ENCODE peak calls at places on chromosome 13, in six cellular contexts. P is heart right ventricle; E is dorsolateral prefrontal cortex; H is CD8-positive, alpha-beta T cell; W is AG04450; M is psoas muscle. L is an unnamed sample.

GRCh38 chr13:42650470-42650869 is 76.5 kb downstream of the TNFSF11 start:
- DNase-seq in E (no peak), H (no peak), W (no peak), M (no peak), P (no peak), L (no peak)

GRCh38 chr13:98214008-98214643 is 37.1 kb upstream of the RNF113B start:
- DNase-seq in W (peak), E (peak), M (peak), H (no peak), P (peak), L (no peak)

GRCh38 chr13:47250141-47250540 is 353.3 kb upstream of the HTR2A start:
- DNase-seq in E (no peak), W (no peak), M (no peak), H (no peak), P (no peak), L (no peak)

GRCh38 chr13:112424098-112424497 is 47.9 kb downstream of the SPACA7 start:
- DNase-seq in P (no peak), W (no peak), M (no peak), H (no peak), E (no peak), L (no peak)

GRCh38 chr13:36549771-36550170 is 117.5 kb downstream of the CCNA1 start:
- DNase-seq in M (no peak), H (no peak), E (no peak), P (peak), W (no peak), L (no peak)

GRCh38 chr13:31982540-31982939 is 49.0 kb upstream of the FRY start:
- DNase-seq in P (peak), W (peak), E (no peak), M (peak), H (no peak), L (peak)

GRCh38 chr13:74978596-74978995 is 503.4 kb downstream of the TBC1D4 start:
- DNase-seq in M (no peak), E (no peak), W (no peak), P (no peak), H (no peak), L (no peak)

GRCh38 chr13:100976993-100977392 is 302.4 kb upstream of the TMTC4 start:
- DNase-seq in P (no peak), M (no peak), H (no peak), W (no peak), E (no peak), L (no peak)

GRCh38 chr13:93689333-93689732 is 462.7 kb downstream of the GPC6 start:
- DNase-seq in H (no peak), W (no peak), M (no peak), P (no peak), E (no peak), L (no peak)

GRCh38 chr13:30410705-30411125 is 11.6 kb upstream of the UBE2L5 start:
- DNase-seq in M (no peak), W (no peak), H (no peak), P (no peak), E (no peak), L (no peak)

GRCh38 chr13:86486582-86486981 is 687.4 kb upstream of the SLITRK6 start:
- DNase-seq in E (no peak), P (no peak), M (no peak), W (no peak), H (no peak), L (no peak)

GRCh38 chr13:50449465-50449864 is 394.0 kb downstream of the DLEU7 start:
- DNase-seq in E (no peak), P (no peak), W (no peak), M (no peak), H (no peak), L (no peak)

GRCh38 chr13:113083402-113084061 is 22.1 kb upstream of the F7 start:
- DNase-seq in H (no peak), P (peak), W (no peak), E (peak), M (peak), L (peak)

GRCh38 chr13:30744056-30744684 is 8.8 kb downstream of the ALOX5AP start:
- DNase-seq in E (no peak), P (no peak), W (no peak), H (peak), M (no peak), L (no peak)

GRCh38 chr13:98536729-98537128 is 40.2 kb downstream of the STK24 start:
- DNase-seq in W (no peak), P (no peak), M (no peak), E (no peak), H (no peak), L (no peak)

GRCh38 chr13:112446867-112447266 is 70.7 kb downstream of the SPACA7 start:
- DNase-seq in H (no peak), W (no peak), E (no peak), M (no peak), P (no peak), L (no peak)

GRCh38 chr13:33490461-33491327 is 205.1 kb upstream of the STARD13 start:
- DNase-seq in H (no peak), M (no peak), E (peak), W (no peak), P (peak), L (no peak)

GRCh38 chr13:26386026-26386425 is 132.1 kb downstream of the CDK8 start:
- DNase-seq in H (no peak), M (no peak), E (no peak), W (no peak), P (no peak), L (no peak)

GRCh38 chr13:32838985-32839384 is 177.2 kb upstream of the KL start:
- DNase-seq in M (no peak), E (no peak), W (no peak), H (no peak), P (peak), L (no peak)

GRCh38 chr13:98397221-98397620 is 179.7 kb downstream of the STK24 start:
- DNase-seq in E (no peak), W (no peak), M (no peak), P (no peak), H (no peak), L (no peak)

DNA sequence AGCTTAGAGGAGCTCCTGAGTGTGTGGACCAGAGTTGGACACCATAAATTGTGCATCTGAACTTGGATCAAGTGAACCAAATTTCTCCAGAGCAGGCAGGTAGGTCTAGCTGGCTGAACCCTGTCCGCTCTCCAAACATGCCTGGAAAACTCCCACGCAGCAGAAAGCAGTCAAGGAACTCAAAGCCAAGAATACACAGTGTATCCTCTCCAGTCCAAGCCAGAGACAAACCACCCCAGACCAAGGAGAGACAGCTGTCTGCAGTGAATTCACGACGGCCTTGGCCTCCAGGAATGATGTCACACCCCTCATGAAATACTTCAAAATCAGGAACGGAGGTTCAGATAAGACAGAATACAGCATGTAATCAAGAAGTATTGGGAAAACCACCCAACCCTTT is 44.0 kb downstream of the COL4A1 start:
- DNase-seq in P (peak), E (no peak), M (no peak), W (no peak), H (no peak), L (no peak)
- H3K27ac ChIP-seq in P (no peak), E (no peak), M (peak), W (no peak), H (no peak), L (no peak)

GRCh38 chr13:49368688-49369087 is 75.2 kb downstream of the CAB39L start:
- DNase-seq in P (no peak), W (no peak), H (no peak), M (no peak), E (no peak), L (no peak)
- H3K27ac ChIP-seq in P (no peak), W (no peak), H (no peak), M (no peak), E (peak), L (no peak)

GRCh38 chr13:45228002-45228401 is 27.2 kb upstream of the KCTD4 start:
- DNase-seq in E (no peak), H (no peak), M (no peak), P (no peak), W (no peak), L (no peak)

GRCh38 chr13:45226024-45226423 is 25.2 kb upstream of the KCTD4 start:
- DNase-seq in H (no peak), P (no peak), M (no peak), W (no peak), E (no peak), L (no peak)

GRCh38 chr13:45229172-45229571 is 28.3 kb upstream of the KCTD4 start:
- DNase-seq in H (no peak), W (no peak), E (no peak), M (no peak), P (no peak), L (no peak)

GRCh38 chr13:45231722-45232121 is 30.9 kb upstream of the KCTD4 start:
- DNase-seq in P (no peak), H (no peak), E (no peak), W (no peak), M (no peak), L (no peak)
- H3K27ac ChIP-seq in P (no peak), H (no peak), E (no peak), W (no peak), M (no peak), L (no peak)

DNA sequence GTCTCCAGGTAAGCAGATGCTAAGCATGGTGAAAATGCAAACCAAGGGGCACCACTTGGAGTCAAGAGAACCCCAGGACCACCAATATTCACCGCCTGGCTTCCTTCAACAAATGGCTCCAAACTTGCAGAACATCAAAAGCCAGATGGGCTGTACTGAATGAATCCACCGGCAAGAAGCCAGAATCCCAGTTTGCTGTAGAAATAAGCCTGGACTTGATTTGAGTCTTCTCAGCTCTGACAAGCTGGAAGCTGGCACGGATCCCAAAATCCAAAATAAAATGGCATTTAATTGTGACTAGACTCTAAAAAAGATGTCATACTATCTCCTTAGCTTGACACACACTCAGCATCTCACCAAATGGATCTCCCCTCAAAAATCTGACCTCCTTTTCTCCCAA is 11.9 kb downstream of the EFNB2 start:
- DNase-seq in M (no peak), H (no peak), P (no peak), W (no peak), E (no peak), L (peak)
- H3K27ac ChIP-seq in M (no peak), H (no peak), P (no peak), W (no peak), E (peak), L (no peak)

GRCh38 chr13:59447031-59447430 is 716.7 kb downstream of the DIAPH3 start:
- DNase-seq in H (no peak), P (no peak), M (no peak), E (no peak), W (no peak), L (no peak)

GRCh38 chr13:59444210-59444857 is 719.4 kb downstream of the DIAPH3 start:
- DNase-seq in M (no peak), W (no peak), H (no peak), E (no peak), P (no peak), L (no peak)

GRCh38 chr13:59446391-59446790 is 717.3 kb downstream of the DIAPH3 start:
- DNase-seq in E (no peak), W (no peak), H (no peak), P (no peak), M (no peak), L (no peak)

GRCh38 chr13:59447846-59448620 is 715.7 kb downstream of the DIAPH3 start:
- DNase-seq in E (no peak), P (no peak), M (no peak), W (peak), H (no peak), L (no peak)

DNA sequence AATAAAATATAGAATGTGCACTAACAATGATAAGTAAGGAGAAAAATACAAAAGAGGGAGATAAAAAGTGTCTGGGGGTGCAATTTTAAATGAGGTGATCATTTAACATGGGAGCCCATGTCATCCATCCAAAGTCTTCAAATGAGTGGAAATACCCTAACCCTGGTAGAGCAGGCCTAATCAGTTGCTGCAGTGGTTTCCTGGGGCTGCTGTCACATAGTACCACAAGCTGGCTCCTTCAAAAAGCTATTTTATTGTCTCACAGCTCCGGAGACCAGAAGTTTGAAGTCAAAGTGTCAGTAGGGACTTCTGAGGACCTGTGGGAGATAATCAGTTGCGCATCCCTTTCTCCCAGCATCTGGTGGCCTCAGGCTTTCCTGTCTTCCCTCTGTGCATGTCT is 717.9 kb downstream of the DIAPH3 start:
- DNase-seq in M (no peak), H (no peak), P (no peak), E (no peak), W (no peak), L (no peak)
- H3K27ac ChIP-seq in M (no peak), H (no peak), P (no peak), E (no peak), W (no peak), L (no peak)

GRCh38 chr13:91058066-91058465 is 289.4 kb upstream of the MIR17HG start:
- DNase-seq in P (no peak), H (no peak), E (no peak), W (no peak), M (no peak), L (no peak)
- H3K27ac ChIP-seq in P (no peak), H (no peak), E (no peak), W (no peak), M (no peak), L (no peak)

L was measured in substantia nigra.